ENCODE peak calls at places on chromosome 15, in nine cellular contexts. J is ovary, W is GM23338, L is esophagus squamous epithelium, T is cardiac muscle cell, X is OCI-LY7, H is sigmoid colon, F is Peyer's patch, U is fibroblast of mammary gland. S is an unnamed sample.
A peak's percentile ranks its signal among the peaks of the same experiment; 100 is the strongest.

GRCh38 chr15:29312387-29312786 is 42.8 kb upstream of the NSMCE3 start:
- DNase-seq in U (peak; percentile 34), F (no peak), W (no peak), H (no peak), L (no peak), T (peak; percentile 76), X (no peak), J (no peak), S (no peak)

GRCh38 chr15:41494922-41495735 is 1.5 kb downstream of the ITPKA start:
- DNase-seq in H (no peak), L (no peak), J (no peak), W (peak; percentile 74), F (peak; percentile 36), U (no peak), T (no peak), X (peak; percentile 34), S (no peak)

GRCh38 chr15:85095566-85095965 is 113.9 kb downstream of the PDE8A start:
- DNase-seq in F (no peak), T (no peak), L (no peak), U (no peak), H (no peak), W (no peak), X (no peak), J (no peak), S (no peak)

GRCh38 chr15:70098461-70099166 is 897 bp upstream of the TLE3 start:
- DNase-seq in H (peak; percentile 85), U (no peak), J (peak; percentile 84), T (peak; percentile 45), L (no peak), F (peak; percentile 53), X (peak; percentile 42), W (peak; percentile 79), S (no peak)

GRCh38 chr15:33443699-33444098 is 132.9 kb downstream of the RYR3 start:
- DNase-seq in U (no peak), L (no peak), F (no peak), J (no peak), X (no peak), T (no peak), W (no peak), H (no peak), S (no peak)

GRCh38 chr15:77461486-77461885 is 40.8 kb downstream of the HMG20A start:
- DNase-seq in U (peak; percentile 61), L (no peak), T (no peak), J (no peak), X (no peak), F (no peak), H (no peak), W (no peak), S (no peak)

GRCh38 chr15:60275624-60276023 is 122.2 kb downstream of the ANXA2 start:
- DNase-seq in F (no peak), X (no peak), L (no peak), T (no peak), W (peak; percentile 22), J (no peak), U (no peak), H (no peak), S (no peak)

GRCh38 chr15:33722005-33722672 is 246.2 kb upstream of the CHRM5 start:
- DNase-seq in F (no peak), W (no peak), X (peak; percentile 13), T (peak; percentile 47), L (no peak), J (no peak), H (no peak), U (peak; percentile 95), S (no peak)

GRCh38 chr15:65406402-65407000 is 16.2 kb downstream of the IGDCC4 start:
- DNase-seq in H (no peak), J (no peak), U (no peak), F (no peak), W (no peak), T (no peak), X (no peak), L (no peak), S (no peak)

GRCh38 chr15:57340673-57341259 is 35.5 kb upstream of the CGNL1 start:
- DNase-seq in U (peak; percentile 67), X (peak; percentile 56), T (peak; percentile 76), W (peak; percentile 80), J (peak; percentile 64), H (no peak), F (peak; percentile 19), L (no peak), S (peak; percentile 37)

GRCh38 chr15:52068004-52068403 is 44.6 kb downstream of the BCL2L10 start:
- DNase-seq in T (peak; percentile 33), W (no peak), F (no peak), H (no peak), L (no peak), U (peak; percentile 51), X (no peak), J (no peak), S (no peak)

GRCh38 chr15:55799287-55800212 is 56.6 kb upstream of the PRTG start:
- DNase-seq in W (peak; percentile 90), T (peak; percentile 76), U (peak; percentile 66), J (peak; percentile 48), L (no peak), H (no peak), X (peak; percentile 37), F (no peak), S (no peak)

GRCh38 chr15:53328341-53328740 is 431.1 kb downstream of the WDR72 start:
- DNase-seq in L (no peak), F (no peak), T (no peak), W (no peak), X (no peak), U (no peak), H (no peak), J (no peak), S (no peak)

GRCh38 chr15:48352474-48353072 is 21.3 kb downstream of the DUT start:
- DNase-seq in F (peak; percentile 38), X (peak; percentile 77), U (peak; percentile 80), W (peak; percentile 85), T (peak; percentile 79), H (peak; percentile 69), L (no peak), J (peak; percentile 44), S (peak; percentile 54)

DNA sequence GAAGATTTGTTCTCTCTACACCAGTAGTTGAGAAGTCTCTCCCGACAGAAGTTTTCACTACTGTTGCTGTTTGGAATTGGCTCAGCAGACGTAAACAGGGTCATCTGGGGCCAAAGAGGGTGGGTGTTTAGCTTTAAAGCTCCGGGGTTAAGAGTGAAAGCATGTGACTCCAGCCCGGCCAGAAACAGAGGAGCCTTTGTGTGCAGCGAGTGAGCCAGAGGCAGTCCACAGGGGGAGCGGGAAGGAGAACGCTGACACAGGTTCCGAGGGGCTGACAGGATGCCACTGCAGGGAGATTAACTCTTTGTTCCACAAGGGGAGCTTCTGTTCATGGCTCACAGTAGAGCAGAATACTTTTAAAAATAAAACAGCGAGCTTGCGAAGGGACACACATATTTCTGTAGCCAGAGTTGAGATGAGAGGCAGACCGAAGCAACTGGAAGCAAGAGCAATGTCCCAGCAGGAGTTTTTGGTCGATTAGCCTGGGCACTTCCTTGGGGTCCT is 26.9 kb downstream of the BMF start:
- DNase-seq in T (peak; percentile 94), L (no peak), J (peak; percentile 78), F (no peak), H (peak; percentile 86), U (peak; percentile 56), X (no peak), W (peak; percentile 83), S (no peak)
- TF ChIP-seq CTCF in T (peak; percentile 14), L (no peak), J (no peak), F (no peak), H (no peak), U (no peak), X (no peak), W (no peak), S (no peak)

GRCh38 chr15:71586463-71586862 is 223.9 kb upstream of the NR2E3 start:
- DNase-seq in T (no peak), H (no peak), J (no peak), L (no peak), W (no peak), X (no peak), F (no peak), U (no peak), S (no peak)

GRCh38 chr15:71577071-71577470 is 233.3 kb upstream of the NR2E3 start:
- DNase-seq in X (no peak), H (no peak), W (no peak), T (no peak), L (no peak), F (no peak), U (no peak), J (no peak), S (no peak)

GRCh38 chr15:71575474-71576045 is 234.8 kb upstream of the NR2E3 start:
- DNase-seq in F (no peak), H (no peak), L (no peak), W (peak; percentile 23), U (peak; percentile 34), J (no peak), T (peak; percentile 32), X (peak; percentile 7), S (no peak)

GRCh38 chr15:71585159-71585558 is 225.2 kb upstream of the NR2E3 start:
- DNase-seq in H (no peak), X (no peak), U (no peak), L (no peak), W (no peak), J (no peak), T (no peak), F (no peak), S (no peak)

GRCh38 chr15:71581406-71581930 is 228.9 kb upstream of the NR2E3 start:
- DNase-seq in W (no peak), J (no peak), H (no peak), T (peak; percentile 8), X (no peak), U (no peak), L (no peak), F (no peak), S (no peak)
- H3K4me3 ChIP-seq in W (no peak overlapping the region), J (no peak overlapping the region), H (no peak overlapping the region), T (no peak overlapping the region), X (no peak overlapping the region), U (no peak overlapping the region), L (no peak overlapping the region), F (no peak overlapping the region), S (no peak overlapping the region)

DNA sequence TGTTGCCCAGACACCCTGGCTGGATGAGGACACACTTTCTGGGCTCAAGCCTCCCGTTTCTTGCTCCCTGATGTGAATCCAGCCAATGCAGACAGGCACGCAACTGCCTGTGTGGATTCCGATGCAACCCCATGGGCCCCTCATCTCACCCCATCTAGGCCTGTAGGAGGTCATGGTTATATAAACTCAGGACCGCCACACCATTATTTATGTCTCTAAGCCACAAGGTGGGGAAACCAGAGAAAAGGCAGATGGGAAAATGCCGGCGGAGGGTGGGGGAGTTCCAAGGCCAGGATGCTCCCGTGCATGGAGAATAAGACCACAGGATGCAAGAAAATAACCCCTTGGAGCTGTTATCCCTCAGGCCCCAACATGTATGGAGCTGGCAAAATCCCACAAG is 2.0 kb downstream of the MESP1 start:
- DNase-seq in W (no peak), H (peak; percentile 78), L (no peak), F (no peak), U (no peak), T (no peak), J (no peak), X (no peak), S (no peak)
- TF ChIP-seq CTCF in W (no peak), H (no peak), L (no peak), F (no peak), U (no peak), T (no peak), J (no peak), X (no peak), S (no peak)

DNA sequence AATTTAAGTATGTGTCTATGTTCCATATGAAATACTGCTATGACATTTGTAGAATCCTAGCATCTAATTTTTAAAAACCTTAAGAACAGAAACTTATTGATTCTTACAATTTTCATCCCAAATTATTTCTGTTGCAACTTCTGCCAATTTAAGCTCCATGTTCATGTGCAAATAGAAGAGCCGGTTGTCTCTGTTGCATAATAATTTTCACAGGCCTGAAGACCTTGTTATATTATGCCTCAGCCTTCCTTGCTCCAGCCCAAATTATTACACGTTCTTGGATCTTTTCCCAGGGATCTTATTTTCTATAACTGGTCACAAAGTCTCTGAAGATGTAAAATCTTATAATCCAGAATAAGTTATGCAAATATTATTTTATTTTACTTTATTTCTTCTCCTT is 210.6 kb upstream of the DPH6 start:
- DNase-seq in W (no peak), F (no peak), H (no peak), X (no peak), T (no peak), J (no peak), U (no peak), L (no peak), S (no peak)
- H3K4me3 ChIP-seq in W (no peak overlapping the region), F (no peak overlapping the region), H (no peak overlapping the region), X (no peak overlapping the region), T (no peak overlapping the region), J (no peak overlapping the region), U (no peak overlapping the region), L (no peak overlapping the region), S (no peak overlapping the region)

S was measured in LNCaP clone FGC.